ENCODE peak calls at places on chromosomes 4 and X, in six cellular contexts. R is left ventricle myocardium inferior; K is lower lobe of right lung; Y is iPS-NIHi11; I is epithelial cell of esophagus; S is activated CD4-positive, alpha-beta T cell treated with anti-CD3 and anti-CD28 coated beads, Interleukin-2, amount 10 ng/mL, durations not matched to agents 7 days and 5 days. A is an unnamed sample.

GRCh38 chrX:46488712-46489111 is 56.5 kb downstream of the ZNF674 start:
- DNase-seq in R (no peak), I (no peak), Y (peak; percentile 23), S (no peak), K (no peak), A (no peak)

GRCh38 chrX:150546711-150547153 is 21.7 kb upstream of the MTM1 start:
- DNase-seq in K (no peak), Y (no peak), I (no peak), S (peak; percentile 63), R (no peak), A (peak; percentile 28)

GRCh38 chrX:2872937-2873336 is 44.2 kb downstream of the GYG2 start:
- DNase-seq in K (no peak), R (no peak), I (no peak), S (no peak), Y (no peak), A (no peak)

GRCh38 chrX:43734444-43734843 is 78.3 kb downstream of the MAOA start:
- DNase-seq in S (no peak), I (no peak), R (no peak), Y (no peak), K (no peak), A (no peak)

GRCh38 chrX:105564536-105564935 is 257.8 kb upstream of the NRK start:
- DNase-seq in Y (no peak), S (no peak), I (peak; percentile 69), K (no peak), R (no peak), A (peak; percentile 82)

GRCh38 chr4:138188406-138189084 is 53.6 kb downstream of the SLC7A11 start:
- DNase-seq in K (no peak), S (no peak), R (no peak), Y (no peak), I (peak; percentile 72), A (peak; percentile 11)

GRCh38 chr4:4592414-4592813 is 50.6 kb upstream of the STX18 start:
- DNase-seq in R (no peak), Y (no peak), S (no peak), K (no peak), I (no peak), A (no peak)

GRCh38 chr4:118173956-118174355 is 139.7 kb downstream of the NDST3 start:
- DNase-seq in R (no peak), K (no peak), I (no peak), Y (no peak), S (no peak), A (no peak)

GRCh38 chr4:69584135-69584534 is 55.3 kb downstream of the UGT2A2 start:
- DNase-seq in R (no peak), Y (no peak), I (no peak), K (no peak), S (no peak), A (no peak)

GRCh38 chrX:114964374-114964773 is 53.0 kb downstream of the IL13RA2 start:
- DNase-seq in Y (no peak), R (no peak), I (no peak), S (no peak), K (no peak), A (no peak)

GRCh38 chr4:108683479-108683878 is 33.1 kb downstream of the OSTC start:
- DNase-seq in Y (peak; percentile 14), S (no peak), R (no peak), K (no peak), I (peak; percentile 57), A (peak; percentile 44)